ENCODE peak calls at places on chromosomes 13 and 19, in eight cellular contexts. O is neuronal stem cell; W is cardiac muscle cell; Z is CD4-positive, alpha-beta memory T cell; V is esophagus squamous epithelium; N is psoas muscle; P is fibroblast of lung; K is thyroid gland. S is an unnamed sample. For H3K4me1 and H3K36me3, the result is how much of the 10 kb centered on the place peaks cover.

GRCh38 chr19:6095760-6096159 is 14.5 kb downstream of the RFX2 start:
- DNase-seq in O (no peak), W (no peak), Z (no peak), V (no peak), N (no peak), P (no peak), K (no peak), S (no peak)

GRCh38 chr19:40420766-40421467 is 4.9 kb downstream of the SERTAD1 start:
- DNase-seq in O (peak), W (peak), Z (peak), V (no peak), N (peak), P (peak), K (peak), S (peak)

GRCh38 chr19:2624537-2625091 is 77.9 kb downstream of the GNG7 start:
- DNase-seq in O (no peak), W (peak), Z (no peak), V (no peak), N (peak), P (no peak), K (peak), S (no peak)

GRCh38 chr19:38233740-38234251 is 9.8 kb upstream of the DPF1 start:
- DNase-seq in O (peak), W (peak), Z (peak), V (no peak), N (peak), P (peak), K (peak), S (peak)

GRCh38 chr19:771332-771785 is 20.4 kb downstream of the MISP start:
- DNase-seq in O (no peak), W (peak), Z (peak), V (no peak), N (peak), P (peak), K (no peak), S (no peak)

GRCh38 chr19:31448221-31448657 is 99.0 kb upstream of the TSHZ3 start:
- DNase-seq in O (no peak), W (peak), Z (no peak), V (no peak), N (peak), P (peak), K (peak), S (no peak)

GRCh38 chr13:27472441-27472840 is 22.1 kb upstream of the MTIF3 start:
- DNase-seq in O (no peak), W (no peak), Z (no peak), V (no peak), N (no peak), P (no peak), K (no peak), S (no peak)

GRCh38 chr19:3073159-3073563 is 10.9 kb upstream of the TLE5 start:
- DNase-seq in O (no peak), W (no peak), Z (no peak), V (no peak), N (peak), P (peak), K (no peak), S (no peak)

GRCh38 chr13:39025433-39025839 is 12.5 kb downstream of the PROSER1 start:
- DNase-seq in O (no peak), W (no peak), Z (no peak), V (no peak), N (no peak), P (no peak), K (no peak), S (no peak)

GRCh38 chr19:31349160-31349881 is at the start of gene TSHZ3:
- DNase-seq in O (no peak), W (peak), Z (peak), V (no peak), N (peak), P (peak), K (peak), S (peak)

GRCh38 chr19:55118401-55118991 is 1.1 kb upstream of the PPP1R12C start:
- DNase-seq in O (peak), W (peak), Z (no peak), V (no peak), N (peak), P (peak), K (peak), S (no peak)

GRCh38 chr13:101416181-101417042 is at the start of gene NALCN:
- DNase-seq in O (peak), W (peak), Z (no peak), V (no peak), N (peak), P (peak), K (peak), S (no peak)

GRCh38 chr13:50485979-50486935 is 357.2 kb downstream of the DLEU7 start:
- DNase-seq in O (no peak), W (peak), Z (no peak), V (no peak), N (no peak), P (peak), K (no peak), S (no peak)

GRCh38 chr13:100280681-100281080 is 191.8 kb downstream of the PCCA start:
- DNase-seq in O (no peak), W (no peak), Z (no peak), V (no peak), N (no peak), P (no peak), K (no peak), S (no peak)

GRCh38 chr19:33639034-33639681 is 17.4 kb downstream of the CHST8 start:
- DNase-seq in O (no peak), W (no peak), Z (no peak), V (no peak), N (no peak), P (no peak), K (no peak), S (no peak)

GRCh38 chr13:47117268-47117667 is 220.4 kb upstream of the HTR2A start:
- DNase-seq in O (no peak), W (no peak), Z (no peak), V (no peak), N (no peak), P (peak), K (no peak), S (no peak)

GRCh38 chr13:65499251-65499650 is 1730.9 kb downstream of the PCDH9 start:
- DNase-seq in O (no peak), W (no peak), Z (no peak), V (no peak), N (no peak), P (no peak), K (no peak), S (no peak)

GRCh38 chr19:56508282-56508778 is 675 bp downstream of the ZNF471 start:
- DNase-seq in O (no peak), W (no peak), Z (no peak), V (no peak), N (peak), P (no peak), K (no peak), S (no peak)

GRCh38 chr19:38425222-38425809 is 703 bp downstream of the RASGRP4 start:
- DNase-seq in O (no peak), W (no peak), Z (no peak), V (no peak), N (no peak), P (no peak), K (no peak), S (no peak)

GRCh38 chr19:3609779-3610719 is 3.4 kb upstream of the TBXA2R start:
- DNase-seq in O (no peak), W (no peak), Z (no peak), V (no peak), N (no peak), P (no peak), K (no peak), S (no peak)

GRCh38 chr13:44425041-44425814 is 51.6 kb downstream of the SERP2 start:
- DNase-seq in O (no peak), W (no peak), Z (no peak), V (no peak), N (no peak), P (no peak), K (peak), S (no peak)

GRCh38 chr19:4197625-4198466 is 15.4 kb downstream of the ANKRD24 start:
- DNase-seq in O (no peak), W (peak), Z (no peak), V (no peak), N (no peak), P (no peak), K (no peak), S (no peak)

GRCh38 chr13:33636955-33637670 is 180.8 kb upstream of the RFC3 start:
- DNase-seq in O (no peak), W (no peak), Z (no peak), V (no peak), N (no peak), P (no peak), K (no peak), S (no peak)

GRCh38 chr13:43569688-43570087 is 217.1 kb downstream of the ENOX1 start:
- DNase-seq in O (no peak), W (no peak), Z (no peak), V (no peak), N (no peak), P (no peak), K (no peak), S (no peak)

GRCh38 chr13:74193391-74193790 is 59.2 kb upstream of the KLF12 start:
- DNase-seq in O (no peak), W (no peak), Z (no peak), V (no peak), N (no peak), P (no peak), K (no peak), S (no peak)

GRCh38 chr13:98657506-98658085 is 80.7 kb upstream of the STK24 start:
- DNase-seq in O (no peak), W (no peak), Z (no peak), V (no peak), N (no peak), P (no peak), K (no peak), S (no peak)

GRCh38 chr13:48571121-48571901 is 38.4 kb upstream of the RCBTB2 start:
- DNase-seq in O (no peak), W (peak), Z (no peak), V (no peak), N (no peak), P (peak), K (peak), S (no peak)

DNA sequence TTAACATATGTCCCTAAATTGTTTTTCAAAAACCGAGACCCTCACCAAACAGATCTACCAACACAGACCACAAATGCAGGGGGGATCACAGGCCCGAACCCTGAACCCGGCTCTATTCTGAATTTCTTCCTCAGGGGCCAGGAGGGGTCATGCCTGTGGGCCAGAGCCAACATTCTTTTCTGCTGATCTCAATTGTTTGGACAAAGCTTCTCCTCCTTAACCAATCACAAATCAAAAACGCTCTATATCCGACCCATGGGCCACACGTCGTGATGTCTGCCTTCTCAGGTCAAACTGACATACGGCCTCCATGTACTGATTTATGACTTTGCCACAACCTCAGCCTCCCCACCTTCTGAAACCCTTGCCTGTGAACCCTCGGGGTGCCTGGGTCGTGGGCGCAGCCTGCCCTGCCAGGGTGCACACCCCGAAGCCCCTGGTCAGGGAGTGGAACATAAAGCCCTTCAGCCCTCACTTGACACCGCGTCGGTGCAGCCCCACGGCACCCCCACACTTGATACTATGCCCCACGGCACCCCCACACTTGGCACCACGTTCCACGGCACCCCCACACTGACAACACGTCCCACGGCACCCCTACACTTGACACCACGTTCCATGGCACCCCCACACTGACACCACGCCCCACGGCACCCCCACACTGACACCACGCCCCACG is 58.4 kb upstream of the C13orf46 start:
- DNase-seq in O (no peak), W (no peak), Z (no peak), V (no peak), N (no peak), P (peak), K (no peak), S (no peak)
- H3K4me1 ChIP-seq in O (under half), W (under half), Z (under half), V (under half), N (under half), P (under half), K (under half), S (under half)

GRCh38 chr19:21588202-21588601 is 82.8 kb downstream of the ZNF429 start:
- DNase-seq in O (no peak), W (no peak), Z (no peak), V (no peak), N (no peak), P (no peak), K (no peak), S (no peak)

GRCh38 chr19:21587117-21587461 is 81.7 kb downstream of the ZNF429 start:
- DNase-seq in O (no peak), W (no peak), Z (no peak), V (no peak), N (no peak), P (no peak), K (peak), S (no peak)

GRCh38 chr19:21587549-21587948 is 82.1 kb downstream of the ZNF429 start:
- DNase-seq in O (no peak), W (no peak), Z (no peak), V (no peak), N (peak), P (no peak), K (no peak), S (no peak)

GRCh38 chr19:21585491-21585890 is 80.1 kb downstream of the ZNF429 start:
- DNase-seq in O (no peak), W (no peak), Z (no peak), V (no peak), N (no peak), P (no peak), K (no peak), S (no peak)

GRCh38 chr19:21586341-21587116 is 81.1 kb downstream of the ZNF429 start:
- DNase-seq in O (no peak), W (peak), Z (no peak), V (no peak), N (peak), P (no peak), K (peak), S (no peak)
- H3K4me3 ChIP-seq in O (peak), W (peak), Z (no peak), V (peak), N (peak), P (no peak), K (peak), S (no peak)

GRCh38 chr13:24292476-24292875 is 16.9 kb upstream of the C1QTNF9 start:
- DNase-seq in O (no peak), W (no peak), Z (no peak), V (no peak), N (no peak), P (no peak), K (no peak), S (no peak)

GRCh38 chr13:24287748-24288287 is 21.6 kb upstream of the C1QTNF9 start:
- DNase-seq in O (no peak), W (no peak), Z (no peak), V (no peak), N (no peak), P (no peak), K (no peak), S (no peak)

GRCh38 chr13:24293761-24294160 is 15.6 kb upstream of the C1QTNF9 start:
- DNase-seq in O (no peak), W (no peak), Z (no peak), V (no peak), N (no peak), P (no peak), K (no peak), S (no peak)

GRCh38 chr13:24288870-24289269 is 20.5 kb upstream of the C1QTNF9 start:
- DNase-seq in O (no peak), W (no peak), Z (no peak), V (no peak), N (no peak), P (no peak), K (no peak), S (no peak)

DNA sequence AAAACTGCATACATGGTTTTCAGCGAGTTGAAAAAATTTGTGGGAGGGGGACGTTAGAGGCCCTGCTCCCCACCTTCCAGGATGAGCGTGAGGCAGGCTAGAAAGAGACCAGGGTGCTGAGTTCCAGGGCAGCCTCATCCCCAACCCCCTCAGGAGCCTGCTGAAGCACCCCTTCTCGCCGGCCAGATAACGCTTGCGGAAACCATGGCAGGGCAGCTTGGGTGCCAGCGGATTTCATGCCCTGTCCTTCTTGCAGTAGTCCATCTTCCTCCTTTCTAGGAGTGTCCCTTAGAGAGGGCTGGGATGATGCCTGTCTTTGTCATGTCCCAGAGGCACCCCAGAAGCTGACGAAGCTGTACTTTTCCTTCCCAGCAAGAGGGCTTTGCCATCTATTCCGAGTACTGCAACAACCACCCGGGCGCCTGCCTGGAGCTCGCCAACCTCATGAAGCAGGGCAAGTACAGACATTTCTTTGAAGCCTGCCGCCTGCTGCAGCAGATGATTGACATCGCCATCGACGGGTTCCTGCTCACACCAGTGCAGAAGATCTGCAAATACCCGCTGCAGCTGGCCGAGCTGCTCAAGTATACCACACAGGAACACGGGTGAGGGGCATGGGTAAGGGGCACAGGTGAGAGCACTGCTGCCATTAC is 19.0 kb upstream of the C1QTNF9 start:
- DNase-seq in O (no peak), W (no peak), Z (no peak), V (no peak), N (no peak), P (no peak), K (no peak), S (no peak)
- H3K36me3 ChIP-seq in O (half or more), W (under half), Z (half or more), V (half or more), N (under half), P (under half), K (half or more), S (half or more)

DNA sequence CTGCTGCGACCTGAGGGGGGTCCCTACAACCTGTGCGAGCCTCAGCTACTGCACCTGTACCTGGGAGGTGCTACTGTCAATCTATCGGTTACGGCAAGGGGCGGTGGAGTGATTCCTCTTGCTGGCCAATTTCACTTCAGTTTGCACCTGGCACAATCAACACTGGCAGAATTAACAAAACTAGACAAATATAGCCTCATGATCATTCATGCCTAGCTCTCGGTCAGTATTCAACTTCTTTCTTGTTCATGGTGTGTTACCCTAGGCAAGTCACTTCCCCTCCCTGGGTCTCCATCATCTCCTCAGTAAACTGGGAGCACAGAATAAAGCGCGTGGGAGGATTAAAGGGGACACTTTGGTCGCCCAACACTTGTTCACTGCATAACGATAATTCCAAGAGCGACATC is 621 bp downstream of the HAUS8 start:
- DNase-seq in O (no peak), W (no peak), Z (no peak), V (no peak), N (no peak), P (no peak), K (no peak), S (peak)
- H3K4me1 ChIP-seq in O (under half), W (under half), Z (under half), V (under half), N (under half), P (under half), K (under half), S (under half)

GRCh38 chr19:49549045-49549444 is 21.2 kb downstream of the RCN3 start:
- DNase-seq in O (no peak), W (no peak), Z (no peak), V (no peak), N (no peak), P (no peak), K (no peak), S (no peak)

GRCh38 chr19:49553451-49554271 is 25.9 kb downstream of the RCN3 start:
- DNase-seq in O (no peak), W (no peak), Z (peak), V (no peak), N (no peak), P (no peak), K (no peak), S (no peak)

GRCh38 chr19:49552749-49553148 is 24.9 kb downstream of the RCN3 start:
- DNase-seq in O (no peak), W (no peak), Z (peak), V (no peak), N (no peak), P (no peak), K (no peak), S (no peak)

GRCh38 chr19:49554701-49555181 is 25.6 kb downstream of the NOSIP start:
- DNase-seq in O (no peak), W (no peak), Z (peak), V (no peak), N (no peak), P (no peak), K (no peak), S (peak)

GRCh38 chr19:49551531-49551930 is 23.7 kb downstream of the RCN3 start:
- DNase-seq in O (no peak), W (no peak), Z (no peak), V (no peak), N (no peak), P (no peak), K (no peak), S (no peak)
- H3K4me3 ChIP-seq in O (no peak), W (no peak), Z (no peak), V (no peak), N (no peak), P (no peak), K (no peak), S (no peak)

DNA sequence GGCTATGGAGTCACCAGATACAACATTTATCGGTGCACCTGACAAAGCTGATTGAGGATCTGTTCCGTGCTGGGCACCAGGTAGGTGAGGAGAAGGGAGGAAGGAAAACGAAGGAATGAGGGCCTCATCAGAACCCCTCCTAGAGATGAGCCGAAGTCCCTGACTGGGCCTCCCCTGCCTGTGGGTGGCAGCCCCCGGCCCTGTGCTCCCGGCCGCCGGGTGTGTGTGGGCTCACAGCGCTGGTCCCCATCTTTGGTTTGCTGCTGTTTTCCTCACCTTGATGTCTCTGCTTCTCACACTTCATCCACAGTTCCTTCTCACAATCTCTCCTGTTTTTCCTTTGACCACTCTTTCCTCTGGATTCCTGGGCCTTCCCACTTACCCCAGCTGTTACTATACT is 32.8 kb downstream of the TMED1 start:
- DNase-seq in O (no peak), W (no peak), Z (no peak), V (no peak), N (no peak), P (no peak), K (no peak), S (no peak)
- H3K36me3 ChIP-seq in O (half or more), W (under half), Z (half or more), V (half or more), N (half or more), P (under half), K (under half), S (under half)

GRCh38 chr19:43664008-43664407 is 6.0 kb downstream of the PLAUR start:
- DNase-seq in O (no peak), W (no peak), Z (peak), V (no peak), N (no peak), P (no peak), K (no peak), S (peak)

GRCh38 chr19:43668406-43669158 is 1.4 kb downstream of the PLAUR start:
- DNase-seq in O (peak), W (peak), Z (peak), V (peak), N (peak), P (peak), K (peak), S (peak)

GRCh38 chr19:43672061-43672679 is 2.2 kb upstream of the PLAUR start:
- DNase-seq in O (no peak), W (no peak), Z (no peak), V (no peak), N (no peak), P (no peak), K (no peak), S (no peak)

GRCh38 chr19:43662487-43662886 is 7.5 kb downstream of the PLAUR start:
- DNase-seq in O (no peak), W (peak), Z (no peak), V (no peak), N (no peak), P (no peak), K (no peak), S (no peak)

GRCh38 chr19:43667524-43668405 is 2.2 kb downstream of the PLAUR start:
- DNase-seq in O (no peak), W (no peak), Z (no peak), V (no peak), N (peak), P (no peak), K (peak), S (no peak)
- H3K4me1 ChIP-seq in O (under half), W (under half), Z (under half), V (under half), N (under half), P (under half), K (under half), S (under half)